ENCODE peak calls at places on chromosomes 3 and 15, in five cellular contexts. One of them, this sample, is unnamed.

GRCh38 chr15:37109151-37109912 is 9.0 kb upstream of the MEIS2 start:
- DNase-seq in H1: no peak
- DNase-seq in HepG2: no peak
- DNase-seq in K562: no peak
- DNase-seq in A549: no peak
- DNase-seq in this sample: no peak

GRCh38 chr3:57974796-57975388 is 33.3 kb upstream of the FLNB start:
- DNase-seq in A549: peak; percentile 98
- DNase-seq in H1: no peak
- DNase-seq in HepG2: peak; percentile 96
- DNase-seq in K562: peak; percentile 35
- DNase-seq in this sample: peak; percentile 86

GRCh38 chr3:110711851-110712396 is 359.7 kb upstream of the NECTIN3 start:
- DNase-seq in A549: no peak
- DNase-seq in K562: no peak
- DNase-seq in H1: no peak
- DNase-seq in HepG2: no peak
- DNase-seq in this sample: no peak

GRCh38 chr3:139481116-139481515 is 4.8 kb upstream of the RBP2 start:
- DNase-seq in A549: no peak
- DNase-seq in K562: no peak
- DNase-seq in HepG2: no peak
- DNase-seq in H1: no peak
- DNase-seq in this sample: no peak

GRCh38 chr3:46517016-46517770 is 19.4 kb downstream of the RTP3 start:
- DNase-seq in H1: no peak
- DNase-seq in HepG2: no peak
- DNase-seq in K562: no peak
- DNase-seq in A549: peak; percentile 34
- DNase-seq in this sample: peak; percentile 61

GRCh38 chr3:61371123-61371522 is 119.9 kb upstream of the FHIT start:
- DNase-seq in H1: peak; percentile 49
- DNase-seq in HepG2: peak; percentile 10
- DNase-seq in A549: peak; percentile 12
- DNase-seq in K562: peak; percentile 25
- DNase-seq in this sample: peak; percentile 32

GRCh38 chr15:80695099-80695910 is at the start of gene ABHD17C:
- DNase-seq in K562: peak; percentile 87
- DNase-seq in H1: peak; percentile 81
- DNase-seq in HepG2: peak; percentile 9
- DNase-seq in A549: peak; percentile 68
- DNase-seq in this sample: peak; percentile 51

GRCh38 chr15:40050788-40051615 is 12.0 kb upstream of the SRP14 start:
- DNase-seq in H1: peak; percentile 64
- DNase-seq in HepG2: no peak
- DNase-seq in A549: peak; percentile 31
- DNase-seq in K562: no peak
- DNase-seq in this sample: no peak

GRCh38 chr15:60612400-60613048 is 133.6 kb upstream of the ICE2 start:
- DNase-seq in H1: no peak
- DNase-seq in A549: no peak
- DNase-seq in K562: no peak
- DNase-seq in HepG2: no peak
- DNase-seq in this sample: no peak

GRCh38 chr3:177135841-177136492 is 61.3 kb downstream of the TBL1XR1 start:
- DNase-seq in HepG2: peak; percentile 91
- DNase-seq in K562: no peak
- DNase-seq in H1: no peak
- DNase-seq in A549: peak; percentile 21
- DNase-seq in this sample: no peak

GRCh38 chr15:99134317-99134821 is 29.5 kb downstream of the SYNM start:
- DNase-seq in A549: no peak
- DNase-seq in H1: no peak
- DNase-seq in HepG2: no peak
- DNase-seq in K562: no peak
- DNase-seq in this sample: no peak

GRCh38 chr3:196093271-196094111 is 11.6 kb upstream of the TFRC start:
- DNase-seq in A549: no peak
- DNase-seq in H1: no peak
- DNase-seq in K562: no peak
- DNase-seq in HepG2: no peak
- DNase-seq in this sample: no peak

GRCh38 chr3:31659246-31659645 is 126.5 kb downstream of the STT3B start:
- DNase-seq in HepG2: no peak
- DNase-seq in K562: no peak
- DNase-seq in A549: no peak
- DNase-seq in H1: no peak
- DNase-seq in this sample: no peak

GRCh38 chr3:118075873-118076272 is 958.8 kb downstream of the IGSF11 start:
- DNase-seq in A549: no peak
- DNase-seq in K562: no peak
- DNase-seq in HepG2: no peak
- DNase-seq in H1: no peak
- DNase-seq in this sample: no peak

GRCh38 chr15:77235566-77235965 is 164.7 kb upstream of the TSPAN3 start:
- DNase-seq in K562: no peak
- DNase-seq in H1: no peak
- DNase-seq in A549: no peak
- DNase-seq in HepG2: no peak
- DNase-seq in this sample: no peak

GRCh38 chr15:43268111-43269105 is 1.7 kb upstream of the TGM5 start:
- DNase-seq in HepG2: peak; percentile 11
- DNase-seq in K562: no peak
- DNase-seq in A549: no peak
- DNase-seq in H1: peak; percentile 69
- DNase-seq in this sample: no peak

GRCh38 chr3:122754867-122755835 is 38.5 kb downstream of the HSPBAP1 start:
- DNase-seq in A549: peak; percentile 67
- DNase-seq in H1: no peak
- DNase-seq in K562: peak; percentile 27
- DNase-seq in HepG2: peak; percentile 51
- DNase-seq in this sample: peak; percentile 36

GRCh38 chr3:124576565-124577493 is 153.4 kb upstream of the UMPS start:
- DNase-seq in K562: no peak
- DNase-seq in A549: no peak
- DNase-seq in H1: no peak
- DNase-seq in HepG2: no peak
- DNase-seq in this sample: no peak

GRCh38 chr15:78399081-78399480 is 38.9 kb upstream of the IREB2 start:
- DNase-seq in H1: no peak
- DNase-seq in A549: no peak
- DNase-seq in K562: no peak
- DNase-seq in HepG2: no peak
- DNase-seq in this sample: no peak

GRCh38 chr15:78306176-78306774 is 6.9 kb upstream of the SKIC8 start:
- DNase-seq in A549: no peak
- DNase-seq in H1: no peak
- DNase-seq in HepG2: no peak
- DNase-seq in K562: peak; percentile 71
- DNase-seq in this sample: no peak

GRCh38 chr3:50484681-50485263 is 18.7 kb downstream of the CACNA2D2 start:
- DNase-seq in K562: no peak
- DNase-seq in A549: no peak
- DNase-seq in H1: no peak
- DNase-seq in HepG2: no peak
- DNase-seq in this sample: no peak

GRCh38 chr3:149739396-149739795 is 12.9 kb downstream of the COMMD2 start:
- DNase-seq in K562: no peak
- DNase-seq in A549: no peak
- DNase-seq in H1: no peak
- DNase-seq in HepG2: peak; percentile 62
- DNase-seq in this sample: no peak

GRCh38 chr15:54131410-54131809 is 153.2 kb downstream of the UNC13C start:
- DNase-seq in A549: no peak
- DNase-seq in K562: no peak
- DNase-seq in HepG2: no peak
- DNase-seq in H1: no peak
- DNase-seq in this sample: no peak

GRCh38 chr15:78691167-78691872 is 50.3 kb upstream of the CHRNB4 start:
- DNase-seq in K562: no peak
- DNase-seq in H1: no peak
- DNase-seq in HepG2: no peak
- DNase-seq in A549: no peak
- DNase-seq in this sample: peak; percentile 18

GRCh38 chr3:74897006-74897405 is 282.5 kb upstream of the CNTN3 start:
- DNase-seq in A549: peak; percentile 5
- DNase-seq in H1: no peak
- DNase-seq in K562: no peak
- DNase-seq in HepG2: no peak
- DNase-seq in this sample: no peak

DNA sequence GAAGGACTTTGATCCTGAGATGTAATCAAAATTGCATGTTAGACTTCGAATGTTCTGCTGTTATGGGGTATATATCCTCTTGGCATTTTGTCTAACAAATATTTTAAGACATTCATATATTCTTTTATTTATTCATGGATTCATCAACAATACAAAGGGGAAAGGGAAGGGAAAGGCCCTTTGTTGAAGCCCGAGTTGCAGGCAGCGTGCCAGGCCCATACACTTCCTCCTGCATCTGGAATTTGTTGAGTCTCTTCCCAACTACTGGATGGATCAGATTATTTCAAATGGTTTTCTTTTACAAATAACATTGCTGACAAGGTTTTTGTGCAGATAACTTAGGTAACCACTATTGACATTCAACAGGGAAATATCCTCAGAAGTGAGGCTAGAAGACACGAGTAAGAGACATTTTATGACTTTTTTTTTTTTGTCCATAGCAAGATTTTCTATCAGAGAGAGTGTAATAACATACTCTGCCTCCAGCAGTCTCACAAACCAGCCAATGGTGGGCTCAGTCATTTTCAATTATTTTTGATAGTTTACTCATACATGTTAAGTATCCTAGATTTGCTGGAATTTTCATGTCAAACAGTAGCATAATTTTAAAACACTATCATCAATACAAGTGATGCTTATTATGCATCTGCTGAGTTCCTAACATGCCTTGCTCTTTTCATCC is 94.3 kb downstream of the RPL39L start:
- DNase-seq in K562: no peak
- DNase-seq in A549: no peak
- DNase-seq in H1: no peak
- DNase-seq in HepG2: no peak
- DNase-seq in this sample: peak; percentile 90
- H3K4me3 ChIP-seq in K562: no peak overlapping the region
- H3K4me3 ChIP-seq in A549: no peak overlapping the region
- H3K4me3 ChIP-seq in H1: no peak overlapping the region
- H3K4me3 ChIP-seq in HepG2: peak overlapping the region; percentile 32
- H3K4me3 ChIP-seq in this sample: no peak overlapping the region

GRCh38 chr15:94243418-94243817 is 12.1 kb downstream of the MCTP2 start:
- DNase-seq in A549: no peak
- DNase-seq in H1: no peak
- DNase-seq in K562: no peak
- DNase-seq in HepG2: no peak
- DNase-seq in this sample: no peak
- TF ChIP-seq POLR2A in A549: no peak
- TF ChIP-seq POLR2A in H1: no peak
- TF ChIP-seq POLR2A in K562: no peak
- TF ChIP-seq POLR2A in HepG2: no peak
- TF ChIP-seq POLR2A in this sample: no peak

GRCh38 chr3:158093526-158093925 is 12.7 kb downstream of the SHOX2 start:
- DNase-seq in A549: no peak
- DNase-seq in K562: no peak
- DNase-seq in HepG2: no peak
- DNase-seq in H1: no peak
- DNase-seq in this sample: no peak

GRCh38 chr3:158094235-158094916 is 11.8 kb downstream of the SHOX2 start:
- DNase-seq in HepG2: no peak
- DNase-seq in H1: peak; percentile 78
- DNase-seq in A549: no peak
- DNase-seq in K562: no peak
- DNase-seq in this sample: no peak

GRCh38 chr3:158094917-158095301 is 11.3 kb downstream of the SHOX2 start:
- DNase-seq in K562: no peak
- DNase-seq in HepG2: no peak
- DNase-seq in H1: no peak
- DNase-seq in A549: no peak
- DNase-seq in this sample: no peak

GRCh38 chr3:158095302-158095997 is 10.8 kb downstream of the SHOX2 start:
- DNase-seq in H1: peak; percentile 66
- DNase-seq in HepG2: no peak
- DNase-seq in A549: no peak
- DNase-seq in K562: no peak
- DNase-seq in this sample: peak; percentile 30

DNA sequence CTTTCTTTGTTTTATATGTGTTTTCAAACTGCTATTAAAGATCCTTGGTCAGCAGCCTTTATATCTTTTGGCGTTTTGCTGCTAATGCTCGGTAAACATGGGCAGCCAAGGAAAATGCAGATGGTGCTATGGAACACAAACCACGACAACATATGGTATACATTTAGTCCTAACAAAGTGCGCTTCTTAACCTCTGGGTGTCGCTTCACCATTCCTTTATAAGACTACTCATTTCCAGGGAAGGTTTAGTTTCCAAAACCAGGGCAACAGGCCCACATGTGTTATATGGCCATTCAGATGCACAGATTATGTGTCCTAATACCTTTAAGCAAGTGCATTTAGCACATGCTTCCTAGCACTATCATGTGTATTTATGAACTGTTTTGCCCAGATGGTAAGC is 14.7 kb downstream of the SHOX2 start:
- DNase-seq in HepG2: peak; percentile 15
- DNase-seq in K562: no peak
- DNase-seq in A549: peak; percentile 50
- DNase-seq in H1: no peak
- DNase-seq in this sample: peak; percentile 34
- TF ChIP-seq JUN in HepG2: no peak
- TF ChIP-seq JUN in K562: no peak
- TF ChIP-seq JUN in A549: no peak
- TF ChIP-seq JUN in H1: no peak
- TF ChIP-seq JUN in this sample: no peak

GRCh38 chr15:52294881-52295420 is 653 bp downstream of the MYO5C start:
- DNase-seq in HepG2: peak; percentile 47
- DNase-seq in H1: no peak
- DNase-seq in A549: no peak
- DNase-seq in K562: no peak
- DNase-seq in this sample: peak; percentile 19
- H3K4me3 ChIP-seq in HepG2: peak overlapping the region; percentile 87
- H3K4me3 ChIP-seq in H1: peak overlapping the region; percentile 66
- H3K4me3 ChIP-seq in A549: peak overlapping the region; percentile 76
- H3K4me3 ChIP-seq in K562: no peak overlapping the region
- H3K4me3 ChIP-seq in this sample: peak overlapping the region; percentile 57

GRCh38 chr15:84816694-84817460 is at the start of gene ALPK3:
- DNase-seq in HepG2: no peak
- DNase-seq in H1: peak; percentile 85
- DNase-seq in K562: no peak
- DNase-seq in A549: no peak
- DNase-seq in this sample: peak; percentile 56
- TF ChIP-seq POLR2A in HepG2: no peak
- TF ChIP-seq POLR2A in H1: no peak
- TF ChIP-seq POLR2A in K562: no peak
- TF ChIP-seq POLR2A in A549: no peak
- TF ChIP-seq POLR2A in this sample: no peak

This sample was measured in endothelial cell of umbilical vein.